ENCODE peak calls at places on chromosomes 1 and 21, in ten cellular contexts. K is transverse colon; I is endodermal cell; M is sigmoid colon; Z is tibial artery; N is MM.1S; V is neuronal stem cell; U is CD8-positive, alpha-beta memory T cell; Y is PC-3; R is uterus. X is an unnamed sample.

GRCh38 chr21:35051287-35051818 is 2.3 kb upstream of the RUNX1 start:
- DNase-seq in K (peak), I (peak), M (peak), Z (peak), N (peak), V (peak), U (peak), Y (peak), R (peak), X (no peak)

GRCh38 chr1:38084700-38085099 is 38.1 kb upstream of the POU3F1 start:
- DNase-seq in K (no peak), I (no peak), M (no peak), Z (no peak), N (no peak), V (no peak), U (no peak), Y (no peak), R (no peak), X (no peak)

GRCh38 chr1:16092923-16093511 is 19.6 kb upstream of the FAM131C start:
- DNase-seq in K (no peak), I (peak), M (no peak), Z (no peak), N (no peak), V (no peak), U (no peak), Y (no peak), R (no peak), X (no peak)

GRCh38 chr1:41404308-41404755 is 43.1 kb downstream of the FOXO6 start:
- DNase-seq in K (no peak), I (peak), M (no peak), Z (no peak), N (no peak), V (no peak), U (no peak), Y (peak), R (no peak), X (no peak)

GRCh38 chr1:167056529-167057296 is 33.5 kb downstream of the GPA33 start:
- DNase-seq in K (no peak), I (no peak), M (no peak), Z (no peak), N (no peak), V (no peak), U (no peak), Y (no peak), R (no peak), X (no peak)

GRCh38 chr1:173355281-173356031 is 121.7 kb upstream of the PRDX6 start:
- DNase-seq in K (no peak), I (no peak), M (no peak), Z (no peak), N (no peak), V (no peak), U (no peak), Y (no peak), R (no peak), X (no peak)

GRCh38 chr21:35850029-35850428 is 210.3 kb downstream of the SETD4 start:
- DNase-seq in K (no peak), I (no peak), M (no peak), Z (no peak), N (peak), V (no peak), U (no peak), Y (no peak), R (no peak), X (no peak)

GRCh38 chr1:63729227-63729620 is 44.6 kb upstream of the ROR1 start:
- DNase-seq in K (no peak), I (no peak), M (no peak), Z (no peak), N (no peak), V (no peak), U (no peak), Y (no peak), R (no peak), X (no peak)

GRCh38 chr1:30601316-30602085 is 121.9 kb downstream of the MATN1 start:
- DNase-seq in K (no peak), I (peak), M (no peak), Z (no peak), N (no peak), V (no peak), U (no peak), Y (no peak), R (no peak), X (no peak)

GRCh38 chr1:26771643-26772321 is 16.0 kb upstream of the PIGV start:
- DNase-seq in K (no peak), I (no peak), M (no peak), Z (peak), N (no peak), V (no peak), U (no peak), Y (peak), R (peak), X (no peak)

GRCh38 chr1:32299327-32299726 is 7.4 kb downstream of the HDAC1 start:
- DNase-seq in K (no peak), I (no peak), M (no peak), Z (no peak), N (no peak), V (no peak), U (no peak), Y (no peak), R (no peak), X (no peak)

GRCh38 chr1:221697924-221698425 is 43.9 kb downstream of the DUSP10 start:
- DNase-seq in K (no peak), I (no peak), M (no peak), Z (peak), N (no peak), V (no peak), U (no peak), Y (no peak), R (no peak), X (no peak)

GRCh38 chr1:221648201-221648600 is 93.7 kb downstream of the DUSP10 start:
- DNase-seq in K (no peak), I (no peak), M (no peak), Z (no peak), N (no peak), V (no peak), U (no peak), Y (no peak), R (no peak), X (no peak)

GRCh38 chr1:25544819-25545218 is 1.4 kb downstream of the LDLRAP1 start:
- DNase-seq in K (peak), I (no peak), M (no peak), Z (no peak), N (no peak), V (no peak), U (no peak), Y (peak), R (no peak), X (no peak)

GRCh38 chr1:111454859-111455641 is 5.8 kb downstream of the ATP5PB start:
- DNase-seq in K (no peak), I (no peak), M (no peak), Z (no peak), N (no peak), V (no peak), U (no peak), Y (no peak), R (no peak), X (no peak)

GRCh38 chr21:33265664-33266049 is 510 bp upstream of the IL10RB start:
- DNase-seq in K (peak), I (peak), M (peak), Z (peak), N (peak), V (peak), U (no peak), Y (peak), R (no peak), X (no peak)

GRCh38 chr21:43692949-43693348 is 26.0 kb upstream of the PDXK start:
- DNase-seq in K (no peak), I (no peak), M (no peak), Z (no peak), N (no peak), V (no peak), U (no peak), Y (no peak), R (no peak), X (no peak)

GRCh38 chr21:45852886-45853400 is 128.6 kb upstream of the COL6A1 start:
- DNase-seq in K (no peak), I (peak), M (peak), Z (no peak), N (no peak), V (no peak), U (no peak), Y (no peak), R (no peak), X (no peak)

GRCh38 chr1:17251699-17252376 is 2.9 kb downstream of the PADI3 start:
- DNase-seq in K (no peak), I (no peak), M (no peak), Z (no peak), N (no peak), V (no peak), U (no peak), Y (peak), R (no peak), X (no peak)

GRCh38 chr1:95854457-95854856 is 620.4 kb downstream of the RWDD3 start:
- DNase-seq in K (no peak), I (no peak), M (no peak), Z (no peak), N (no peak), V (no peak), U (no peak), Y (no peak), R (no peak), X (no peak)

GRCh38 chr1:78038491-78038939 is 7.3 kb upstream of the GIPC2 start:
- DNase-seq in K (no peak), I (no peak), M (no peak), Z (no peak), N (no peak), V (no peak), U (no peak), Y (peak), R (no peak), X (no peak)

GRCh38 chr1:226816585-226816984 is 53.8 kb upstream of the PSEN2 start:
- DNase-seq in K (no peak), I (no peak), M (no peak), Z (no peak), N (no peak), V (no peak), U (no peak), Y (peak), R (no peak), X (no peak)

GRCh38 chr1:240719953-240720700 is 108.2 kb upstream of the GREM2 start:
- DNase-seq in K (no peak), I (no peak), M (no peak), Z (no peak), N (no peak), V (no peak), U (no peak), Y (no peak), R (no peak), X (peak)

GRCh38 chr1:183879477-183879876 is 74.6 kb downstream of the RGL1 start:
- DNase-seq in K (no peak), I (no peak), M (no peak), Z (no peak), N (no peak), V (no peak), U (no peak), Y (no peak), R (no peak), X (no peak)

GRCh38 chr1:185561629-185562028 is 172.6 kb upstream of the HMCN1 start:
- DNase-seq in K (no peak), I (no peak), M (no peak), Z (no peak), N (peak), V (no peak), U (no peak), Y (peak), R (no peak), X (no peak)

GRCh38 chr1:161185282-161185682 is 8.0 kb upstream of the B4GALT3 start:
- DNase-seq in K (peak), I (no peak), M (peak), Z (peak), N (peak), V (no peak), U (peak), Y (no peak), R (peak), X (no peak)

GRCh38 chr1:234607091-234608025 is 2.6 kb downstream of the IRF2BP2 start:
- DNase-seq in K (peak), I (peak), M (peak), Z (no peak), N (peak), V (peak), U (peak), Y (peak), R (no peak), X (no peak)

GRCh38 chr1:115840615-115841460 is at the start of gene NHLH2:
- DNase-seq in K (no peak), I (no peak), M (no peak), Z (no peak), N (no peak), V (no peak), U (no peak), Y (no peak), R (no peak), X (no peak)

GRCh38 chr1:12290828-12291227 is 61.0 kb downstream of the VPS13D start:
- DNase-seq in K (no peak), I (no peak), M (no peak), Z (no peak), N (no peak), V (no peak), U (no peak), Y (no peak), R (no peak), X (no peak)

GRCh38 chr1:177937931-177938330 is 31.9 kb downstream of the SEC16B start:
- DNase-seq in K (no peak), I (no peak), M (no peak), Z (no peak), N (no peak), V (no peak), U (no peak), Y (no peak), R (no peak), X (no peak)

GRCh38 chr1:1577367-1578011 is 2.8 kb upstream of the SSU72 start:
- DNase-seq in K (peak), I (no peak), M (no peak), Z (no peak), N (no peak), V (no peak), U (no peak), Y (no peak), R (no peak), X (no peak)

GRCh38 chr1:230797376-230798186 is 50.4 kb downstream of the CAPN9 start:
- DNase-seq in K (peak), I (peak), M (peak), Z (peak), N (peak), V (peak), U (no peak), Y (peak), R (peak), X (peak)

GRCh38 chr1:45998218-45998617 is 134.2 kb downstream of the PIK3R3 start:
- DNase-seq in K (no peak), I (no peak), M (no peak), Z (no peak), N (no peak), V (no peak), U (no peak), Y (no peak), R (no peak), X (no peak)

GRCh38 chr1:96424882-96425281 is 296.7 kb upstream of the PTBP2 start:
- DNase-seq in K (no peak), I (no peak), M (no peak), Z (no peak), N (no peak), V (no peak), U (no peak), Y (no peak), R (no peak), X (no peak)

GRCh38 chr1:201126463-201126831 is 537 bp downstream of the ASCL5 start:
- DNase-seq in K (no peak), I (no peak), M (no peak), Z (no peak), N (no peak), V (no peak), U (no peak), Y (no peak), R (no peak), X (no peak)

GRCh38 chr1:201127755-201128455 is 921 bp upstream of the ASCL5 start:
- DNase-seq in K (no peak), I (no peak), M (no peak), Z (no peak), N (no peak), V (no peak), U (no peak), Y (peak), R (no peak), X (no peak)

GRCh38 chr1:201128476-201128875 is 1.5 kb upstream of the ASCL5 start:
- DNase-seq in K (no peak), I (no peak), M (no peak), Z (no peak), N (peak), V (no peak), U (no peak), Y (no peak), R (no peak), X (no peak)

GRCh38 chr1:201125805-201126204 is 1.2 kb downstream of the ASCL5 start:
- DNase-seq in K (no peak), I (no peak), M (no peak), Z (no peak), N (no peak), V (no peak), U (no peak), Y (no peak), R (peak), X (no peak)

DNA sequence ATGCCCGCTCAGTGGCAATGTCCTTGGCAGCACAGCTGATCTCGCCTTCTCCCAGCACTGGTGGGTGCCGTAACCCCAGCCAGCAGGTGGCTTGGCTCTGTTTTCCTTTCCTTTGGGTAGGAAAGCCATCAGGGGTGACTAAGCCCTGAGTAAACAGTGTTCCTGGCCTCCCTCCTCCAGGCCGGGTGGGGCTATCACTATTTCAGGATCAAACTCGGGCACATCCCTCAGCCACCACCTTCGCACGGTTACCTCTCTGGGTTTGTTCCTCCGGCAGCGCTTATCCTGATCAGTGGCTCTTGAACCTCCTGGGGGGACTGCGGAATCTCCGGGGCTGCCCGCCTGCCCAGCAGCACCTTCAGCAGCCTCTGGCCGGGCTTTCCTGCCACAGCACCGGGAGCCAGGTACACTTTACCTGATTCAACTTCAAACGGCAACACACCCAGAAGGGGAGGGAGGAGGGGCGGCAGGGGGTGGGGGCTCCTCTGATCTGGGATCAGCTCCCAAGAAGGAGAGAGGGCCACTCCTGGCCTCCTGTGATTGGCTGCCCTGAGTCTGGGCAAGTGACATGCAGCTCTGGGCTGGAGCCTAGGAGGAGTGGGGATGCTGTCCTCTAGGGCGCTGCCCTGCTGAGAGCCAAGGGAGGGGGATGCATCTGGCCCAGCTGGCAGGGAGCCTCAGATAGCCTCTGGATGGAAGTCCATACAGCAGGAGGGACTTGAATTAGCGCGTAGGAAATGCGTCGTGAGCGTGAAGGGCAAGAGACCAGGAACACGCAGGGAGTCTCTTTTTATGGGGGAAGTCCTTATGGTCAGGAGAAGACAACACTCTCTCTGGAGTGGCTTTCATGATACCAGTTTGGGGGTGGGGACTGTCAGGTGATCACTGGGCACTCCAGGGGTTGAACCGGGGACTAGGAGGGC is at the start of gene ASCL5:
- DNase-seq in K (peak), I (peak), M (no peak), Z (no peak), N (no peak), V (no peak), U (no peak), Y (peak), R (no peak), X (no peak)
- H3K27ac ChIP-seq in K (no peak), I (no peak), M (no peak), Z (no peak), N (no peak), V (no peak), U (no peak), Y (peak), R (peak), X (no peak)

GRCh38 chr1:202850593-202851362 is 38.2 kb downstream of the RABIF start:
- DNase-seq in K (no peak), I (no peak), M (peak), Z (peak), N (no peak), V (no peak), U (no peak), Y (no peak), R (no peak), X (no peak)

GRCh38 chr1:202844935-202845334 is 34.2 kb downstream of the PCAT6 start:
- DNase-seq in K (no peak), I (no peak), M (no peak), Z (no peak), N (no peak), V (no peak), U (no peak), Y (no peak), R (no peak), X (no peak)

GRCh38 chr1:202852163-202852904 is 36.6 kb downstream of the RABIF start:
- DNase-seq in K (peak), I (peak), M (no peak), Z (no peak), N (peak), V (peak), U (peak), Y (peak), R (no peak), X (no peak)

GRCh38 chr1:202844259-202844658 is 33.5 kb downstream of the PCAT6 start:
- DNase-seq in K (no peak), I (no peak), M (no peak), Z (no peak), N (no peak), V (no peak), U (no peak), Y (no peak), R (no peak), X (no peak)

DNA sequence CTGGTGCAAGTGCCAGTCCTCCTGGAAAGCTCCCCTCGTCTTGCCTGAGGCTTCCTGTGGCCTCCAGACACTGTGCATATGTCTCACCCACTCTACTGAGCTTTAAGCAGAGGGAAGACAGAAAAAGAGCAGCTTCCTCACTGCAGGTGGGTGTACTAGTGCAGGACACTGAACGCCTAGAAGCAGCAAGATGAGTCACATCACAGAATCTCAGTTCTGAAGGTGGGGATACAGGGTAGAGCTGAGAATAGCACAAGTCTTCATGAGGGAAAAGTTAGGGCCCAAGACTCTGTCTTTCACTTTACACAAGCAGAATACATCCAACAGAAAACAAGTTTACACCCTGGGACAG is 37.4 kb downstream of the PCAT6 start:
- DNase-seq in K (no peak), I (no peak), M (no peak), Z (no peak), N (no peak), V (no peak), U (no peak), Y (no peak), R (no peak), X (no peak)
- H3K27ac ChIP-seq in K (no peak), I (no peak), M (no peak), Z (no peak), N (no peak), V (no peak), U (no peak), Y (no peak), R (no peak), X (no peak)

GRCh38 chr1:202807926-202808757 is at the start of gene KDM5B:
- DNase-seq in K (peak), I (peak), M (peak), Z (peak), N (peak), V (peak), U (peak), Y (peak), R (peak), X (no peak)

GRCh38 chr1:202810615-202811295 is at the start of gene PCAT6:
- DNase-seq in K (peak), I (peak), M (peak), Z (peak), N (peak), V (peak), U (peak), Y (peak), R (peak), X (peak)

GRCh38 chr1:202810193-202810614 is 550 bp upstream of the PCAT6 start:
- DNase-seq in K (no peak), I (no peak), M (no peak), Z (no peak), N (no peak), V (no peak), U (no peak), Y (no peak), R (no peak), X (no peak)

GRCh38 chr1:202811296-202812175 is 782 bp downstream of the PCAT6 start:
- DNase-seq in K (peak), I (peak), M (peak), Z (no peak), N (no peak), V (no peak), U (peak), Y (no peak), R (peak), X (no peak)

GRCh38 chr1:202809597-202810159 is 1.1 kb upstream of the PCAT6 start:
- DNase-seq in K (no peak), I (no peak), M (no peak), Z (no peak), N (no peak), V (no peak), U (no peak), Y (no peak), R (no peak), X (no peak)
- H3K27ac ChIP-seq in K (peak), I (no peak), M (peak), Z (no peak), N (no peak), V (peak), U (peak), Y (no peak), R (peak), X (no peak)

DNA sequence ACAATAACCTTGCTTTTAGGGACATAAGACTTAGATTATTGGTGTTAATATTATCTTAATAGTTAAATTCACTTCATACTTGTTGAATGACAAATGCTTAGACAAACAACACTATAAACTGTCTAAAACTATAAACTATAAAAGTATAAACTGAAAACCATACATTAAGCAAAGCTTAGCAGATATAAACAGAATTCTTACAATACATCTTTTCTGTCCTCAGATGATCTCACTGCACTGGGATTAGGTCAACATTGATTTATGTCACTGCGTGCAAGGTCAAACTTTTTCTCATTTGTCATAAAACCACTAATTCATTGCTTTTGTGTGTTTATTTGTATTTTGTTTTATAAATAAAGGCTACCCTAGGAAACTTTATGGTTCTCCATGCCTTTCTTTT is 1491.8 kb downstream of the NCAM2 start:
- DNase-seq in K (no peak), I (no peak), M (no peak), Z (no peak), N (no peak), V (no peak), U (no peak), Y (peak), R (no peak), X (no peak)
- H3K27ac ChIP-seq in K (no peak), I (no peak), M (no peak), Z (no peak), N (no peak), V (no peak), U (no peak), Y (no peak), R (no peak), X (no peak)

X was measured in SK-N-MC.